ENCODE peak calls at places on chromosomes 4 and X, in seven cellular contexts. U is IMR-90, C is H9, I is mesendoderm, Y is neuronal stem cell, B is mesenchymal stem cell, D is trophoblast cell. L is an unnamed sample.
A peak's percentile ranks its signal among the peaks of the same experiment; 100 is the strongest.

GRCh38 chr4:7485096-7485495 is 50.4 kb upstream of the PSAPL1 start:
- DNase-seq in U (no peak), C (no peak), I (no peak), Y (no peak), B (no peak), D (no peak), L (no peak)

GRCh38 chrX:23598561-23598960 is 68.7 kb upstream of the PRDX4 start:
- DNase-seq in U (no peak), C (no peak), I (no peak), Y (no peak), B (no peak), D (no peak), L (no peak)

GRCh38 chr4:83282049-83282535 is 2.5 kb downstream of the COQ2 start:
- DNase-seq in U (peak; percentile 62), C (no peak), I (peak; percentile 61), Y (peak; percentile 14), B (peak; percentile 71), D (peak; percentile 34), L (peak; percentile 52)

GRCh38 chr4:149120331-149121014 is 678.3 kb upstream of the NR3C2 start:
- DNase-seq in U (peak; percentile 28), C (no peak), I (no peak), Y (no peak), B (peak; percentile 11), D (no peak), L (no peak)

GRCh38 chr4:101953949-101954348 is 163.4 kb downstream of the BANK1 start:
- DNase-seq in U (peak; percentile 45), C (peak; percentile 52), I (peak; percentile 98), Y (peak; percentile 55), B (peak; percentile 48), D (peak; percentile 2), L (peak; percentile 44)

GRCh38 chr4:47032405-47033106 is 1.2 kb downstream of the GABRB1 start:
- DNase-seq in U (peak; percentile 65), C (peak; percentile 90), I (peak; percentile 86), Y (peak; percentile 75), B (peak; percentile 79), D (peak; percentile 41), L (peak; percentile 89)

GRCh38 chrX:9141496-9141895 is 107.6 kb upstream of the FAM9B start:
- DNase-seq in U (peak; percentile 85), C (no peak), I (no peak), Y (no peak), B (peak; percentile 17), D (peak; percentile 12), L (no peak)

GRCh38 chrX:9619581-9619980 is 146.1 kb downstream of the GPR143 start:
- DNase-seq in U (no peak), C (peak; percentile 41), I (peak; percentile 49), Y (no peak), B (no peak), D (no peak), L (no peak)

GRCh38 chr4:104860227-104861123 is 286.2 kb upstream of the TET2 start:
- DNase-seq in U (peak; percentile 63), C (peak; percentile 62), I (peak; percentile 85), Y (peak; percentile 79), B (peak; percentile 78), D (peak; percentile 77), L (peak; percentile 70)

GRCh38 chr4:6221851-6222760 is 21.8 kb upstream of the JAKMIP1 start:
- DNase-seq in U (no peak), C (peak; percentile 79), I (peak; percentile 81), Y (peak; percentile 77), B (no peak), D (peak; percentile 51), L (peak; percentile 94)

GRCh38 chr4:73603307-73603710 is 16.9 kb downstream of the RASSF6 start:
- DNase-seq in U (peak; percentile 86), C (no peak), I (no peak), Y (no peak), B (peak; percentile 85), D (peak; percentile 78), L (no peak)

GRCh38 chr4:95238554-95238953 is 310.2 kb downstream of the UNC5C start:
- DNase-seq in U (no peak), C (no peak), I (no peak), Y (no peak), B (no peak), D (no peak), L (no peak)

GRCh38 chr4:188297873-188298272 is 158.6 kb downstream of the TRIML1 start:
- DNase-seq in U (peak; percentile 85), C (no peak), I (no peak), Y (no peak), B (peak; percentile 16), D (no peak), L (no peak)

GRCh38 chr4:6606465-6607235 is 31.7 kb downstream of the MAN2B2 start:
- DNase-seq in U (no peak), C (no peak), I (no peak), Y (no peak), B (no peak), D (peak; percentile 24), L (no peak)

GRCh38 chr4:37970702-37971101 is 10.5 kb downstream of the PTTG2 start:
- DNase-seq in U (peak; percentile 33), C (peak; percentile 60), I (peak; percentile 62), Y (no peak), B (no peak), D (no peak), L (peak; percentile 54)

GRCh38 chr4:69056921-69057562 is 39.2 kb upstream of the UGT2B7 start:
- DNase-seq in U (peak; percentile 10), C (no peak), I (no peak), Y (no peak), B (peak; percentile 18), D (no peak), L (no peak)

GRCh38 chr4:155426953-155427352 is 50.2 kb upstream of the MAP9 start:
- DNase-seq in U (no peak), C (peak; percentile 38), I (peak; percentile 60), Y (no peak), B (no peak), D (no peak), L (peak; percentile 64)

GRCh38 chr4:168126952-168127351 is 34.6 kb downstream of the ANXA10 start:
- DNase-seq in U (no peak), C (no peak), I (no peak), Y (no peak), B (no peak), D (no peak), L (no peak)

GRCh38 chr4:10072420-10073017 is 44.1 kb downstream of the WDR1 start:
- DNase-seq in U (no peak), C (no peak), I (no peak), Y (no peak), B (no peak), D (no peak), L (no peak)

GRCh38 chr4:70688795-70689231 is 481 bp downstream of the UTP3 start:
- DNase-seq in U (no peak), C (no peak), I (peak; percentile 10), Y (no peak), B (no peak), D (no peak), L (no peak)

GRCh38 chrX:139113682-139114081 is 402.2 kb upstream of the FGF13 start:
- DNase-seq in U (no peak), C (no peak), I (no peak), Y (no peak), B (no peak), D (no peak), L (no peak)

GRCh38 chr4:128135391-128135790 is 74.3 kb downstream of the LARP1B start:
- DNase-seq in U (no peak), C (no peak), I (no peak), Y (no peak), B (no peak), D (no peak), L (no peak)

GRCh38 chr4:186943607-186943908 is 219.9 kb upstream of the FAT1 start:
- DNase-seq in U (no peak), C (no peak), I (no peak), Y (no peak), B (no peak), D (no peak), L (no peak)

GRCh38 chr4:147485167-147485566 is 4.3 kb downstream of the EDNRA start:
- DNase-seq in U (no peak), C (no peak), I (no peak), Y (no peak), B (no peak), D (no peak), L (no peak)

GRCh38 chr4:100960232-100960631 is 387.1 kb downstream of the PPP3CA start:
- DNase-seq in U (no peak), C (no peak), I (no peak), Y (no peak), B (no peak), D (no peak), L (no peak)

DNA sequence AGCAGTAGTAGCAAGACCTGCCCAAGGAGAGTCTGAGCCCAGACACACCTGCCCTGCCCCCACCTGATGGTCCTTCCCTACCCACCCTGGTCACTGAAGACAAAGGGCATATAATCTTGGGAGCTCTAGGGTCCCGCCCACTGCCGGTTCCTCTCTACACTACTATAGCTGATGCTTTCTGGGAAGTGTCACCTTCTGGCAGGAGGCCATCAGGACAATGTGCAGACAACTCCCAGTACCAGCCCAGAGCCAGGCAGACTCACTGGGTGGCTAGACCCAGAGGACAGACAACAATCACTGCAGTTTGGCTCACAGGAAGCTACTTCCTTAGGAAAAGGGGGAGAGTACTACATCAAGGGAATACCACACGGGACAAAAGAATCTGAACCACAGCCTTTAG is 312.7 kb downstream of the SPRY1 start:
- DNase-seq in U (no peak), C (no peak), I (no peak), Y (no peak), B (no peak), D (no peak), L (no peak)
- H2BK120ac ChIP-seq in U (no peak overlapping the region), C (no peak overlapping the region), I (no peak overlapping the region), Y (no peak overlapping the region), B (no peak overlapping the region), D (no peak overlapping the region), L (no peak overlapping the region)

DNA sequence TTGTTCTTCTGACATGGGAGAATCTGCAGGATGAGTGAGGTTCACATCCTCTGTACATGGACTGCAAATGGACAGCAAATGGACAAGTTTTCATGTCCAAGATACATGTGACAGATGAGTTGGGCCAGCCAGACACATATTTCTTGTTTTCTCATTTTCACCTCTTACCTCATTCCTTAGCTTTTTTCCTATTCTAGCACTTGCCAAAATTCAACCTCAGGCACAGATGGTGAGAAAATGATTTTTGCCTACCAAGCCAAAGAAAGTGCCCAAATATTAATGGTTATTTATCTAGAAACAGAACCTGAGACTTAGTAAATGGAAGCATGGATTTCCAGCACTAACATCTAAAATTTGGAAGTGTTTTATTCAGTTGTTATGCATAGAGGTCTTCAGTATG is 402.2 kb downstream of the AFF2 start:
- DNase-seq in U (no peak), C (no peak), I (no peak), Y (no peak), B (no peak), D (no peak), L (no peak)
- H2BK120ac ChIP-seq in U (no peak overlapping the region), C (no peak overlapping the region), I (no peak overlapping the region), Y (no peak overlapping the region), B (no peak overlapping the region), D (no peak overlapping the region), L (no peak overlapping the region)

DNA sequence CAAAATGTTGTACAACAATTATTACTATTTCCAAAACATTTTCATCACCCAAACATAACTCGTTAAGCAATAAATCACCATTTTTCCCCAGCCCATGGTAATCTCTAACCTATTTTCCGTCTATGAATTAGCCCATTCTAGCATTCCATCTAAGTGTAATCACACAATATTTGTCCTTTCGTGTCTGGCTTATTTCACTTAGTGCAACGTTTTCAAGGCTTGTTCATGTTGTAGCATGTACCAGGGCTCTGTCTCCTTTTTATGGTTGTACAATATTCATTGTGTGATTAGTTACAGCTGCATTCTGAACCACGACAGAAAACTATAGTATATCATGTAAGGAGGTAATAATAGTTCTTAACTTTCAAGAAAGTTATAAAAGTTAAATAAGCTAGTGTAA is 656.0 kb upstream of the HS3ST1 start:
- DNase-seq in U (no peak), C (no peak), I (no peak), Y (no peak), B (no peak), D (no peak), L (no peak)
- H2BK120ac ChIP-seq in U (no peak overlapping the region), C (no peak overlapping the region), I (no peak overlapping the region), Y (no peak overlapping the region), B (no peak overlapping the region), D (no peak overlapping the region), L (no peak overlapping the region)

GRCh38 chr4:87009095-87009648 is 74.4 kb downstream of the AFF1 start:
- DNase-seq in U (no peak), C (no peak), I (no peak), Y (no peak), B (no peak), D (no peak), L (no peak)
- H2BK120ac ChIP-seq in U (no peak overlapping the region), C (no peak overlapping the region), I (peak overlapping the region; percentile 6), Y (no peak overlapping the region), B (no peak overlapping the region), D (no peak overlapping the region), L (no peak overlapping the region)

L was measured in H1.